ENCODE peak calls at places on chromosomes 2 and 18, in nine cellular contexts. R is right cardiac atrium; F is body of pancreas; A is CD8-positive, alpha-beta memory T cell; X is sigmoid colon; J is A549; P is SJCRH30; L is keratinocyte; E is H9. Z is an unnamed sample. For H3K9me3 and H3K4me1, the result is how much of the 10 kb centered on the place peaks cover.

GRCh38 chr2:61363580-61363979 is 107.3 kb downstream of the USP34 start:
- DNase-seq in R (no peak), F (no peak), A (no peak), X (no peak), J (no peak), P (no peak), L (no peak), E (no peak), Z (no peak)

GRCh38 chr2:3298201-3298600 is 79.4 kb downstream of the EIPR1 start:
- DNase-seq in R (no peak), F (no peak), A (no peak), X (no peak), J (no peak), P (no peak), L (no peak), E (no peak), Z (no peak)

GRCh38 chr2:233244818-233245217 is 6.7 kb upstream of the ATG16L1 start:
- DNase-seq in R (no peak), F (no peak), A (no peak), X (no peak), J (no peak), P (no peak), L (peak), E (no peak), Z (no peak)

GRCh38 chr2:132489150-132489549 is 72.5 kb downstream of the GPR39 start:
- DNase-seq in R (peak), F (no peak), A (no peak), X (no peak), J (no peak), P (peak), L (no peak), E (peak), Z (no peak)

GRCh38 chr2:136129601-136130000 is 11.7 kb upstream of the CXCR4 start:
- DNase-seq in R (no peak), F (no peak), A (peak), X (no peak), J (no peak), P (no peak), L (no peak), E (no peak), Z (peak)

GRCh38 chr2:229137623-229138022 is 133.5 kb downstream of the PID1 start:
- DNase-seq in R (no peak), F (no peak), A (no peak), X (no peak), J (no peak), P (no peak), L (no peak), E (no peak), Z (no peak)

GRCh38 chr2:28296243-28296642 is 96.4 kb upstream of the FOSL2 start:
- DNase-seq in R (no peak), F (no peak), A (no peak), X (no peak), J (peak), P (no peak), L (no peak), E (no peak), Z (no peak)

GRCh38 chr2:121028577-121028976 is 256.4 kb downstream of the TFCP2L1 start:
- DNase-seq in R (no peak), F (no peak), A (no peak), X (no peak), J (no peak), P (no peak), L (no peak), E (no peak), Z (no peak)

GRCh38 chr2:149068225-149068995 is 29.9 kb downstream of the LYPD6B start:
- DNase-seq in R (no peak), F (no peak), A (no peak), X (no peak), J (no peak), P (no peak), L (no peak), E (no peak), Z (no peak)

GRCh38 chr2:5691659-5692529 is at the start of gene SOX11:
- DNase-seq in R (peak), F (peak), A (no peak), X (peak), J (no peak), P (peak), L (no peak), E (peak), Z (no peak)

DNA sequence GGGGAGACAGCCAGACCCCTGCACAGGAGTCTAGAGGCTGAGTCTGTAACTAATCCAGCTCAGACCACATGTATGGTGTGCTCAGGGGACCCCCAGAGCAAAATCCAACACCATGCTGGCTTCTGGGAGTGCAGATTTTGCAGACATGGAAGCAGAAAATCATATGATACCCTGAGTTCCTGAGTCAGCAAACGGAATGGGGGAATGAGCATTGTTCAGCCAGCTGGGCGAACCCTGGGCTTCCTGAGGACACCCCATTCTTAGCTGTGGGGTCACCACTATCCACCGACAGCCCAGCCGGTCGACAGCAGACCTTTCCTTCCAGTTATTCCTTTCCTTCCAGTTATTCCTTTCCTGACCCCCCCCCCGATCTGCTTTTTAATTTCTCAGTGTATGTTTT is 322.9 kb downstream of the GBX2 start:
- DNase-seq in R (no peak), F (no peak), A (no peak), X (no peak), J (no peak), P (no peak), L (no peak), E (no peak), Z (no peak)
- H3K9me3 ChIP-seq in R (under half), F (under half), A (under half), X (under half), J (under half), P (under half), L (under half), E (under half), Z (under half)

DNA sequence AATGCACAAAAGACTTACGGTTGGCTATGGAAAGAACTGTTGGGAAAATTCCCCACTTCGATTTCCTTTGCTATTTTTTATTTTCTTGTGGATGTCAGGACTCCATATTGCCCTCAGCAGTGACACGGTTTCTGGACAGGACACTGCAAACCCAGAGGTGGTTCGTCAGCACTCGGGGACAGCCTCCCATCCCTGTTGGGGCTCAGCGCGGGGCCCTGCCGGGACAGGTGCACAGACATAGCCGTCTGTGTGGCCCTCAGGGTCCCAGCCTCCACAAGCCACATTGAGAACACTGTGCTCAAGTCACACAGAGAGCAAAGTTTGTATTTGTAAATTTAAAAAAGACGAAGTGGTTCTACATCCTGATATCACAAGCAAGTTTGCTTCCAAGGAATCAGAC is 38.7 kb downstream of the MYT1L start:
- DNase-seq in R (no peak), F (no peak), A (no peak), X (no peak), J (no peak), P (no peak), L (no peak), E (no peak), Z (no peak)
- H3K4me1 ChIP-seq in R (under half), F (under half), A (under half), X (under half), J (under half), P (under half), L (under half), E (under half), Z (under half)

DNA sequence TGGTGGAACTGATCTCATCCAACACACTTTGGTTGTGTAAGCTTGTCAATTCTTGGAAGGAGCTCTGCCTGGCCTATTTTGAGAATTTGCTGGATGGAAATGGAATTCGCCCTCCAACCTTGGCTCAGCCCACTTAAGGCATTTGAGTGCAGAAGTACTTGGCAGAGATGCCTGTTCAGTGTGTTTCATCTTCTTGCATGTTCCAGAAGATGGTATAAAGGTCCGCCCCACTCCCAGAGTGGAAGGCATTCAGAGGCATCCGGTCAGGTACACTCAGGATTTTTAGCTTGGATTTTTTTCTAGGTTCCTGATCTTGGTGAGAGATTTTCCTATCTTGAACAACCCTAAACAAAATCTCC is 61.3 kb upstream of the TXNDC2 start:
- DNase-seq in R (peak), F (no peak), A (no peak), X (peak), J (no peak), P (no peak), L (no peak), E (no peak), Z (no peak)
- H3K27ac ChIP-seq in R (peak), F (peak), A (no peak), X (peak), J (peak), P (no peak), L (no peak), E (no peak), Z (no peak)

DNA sequence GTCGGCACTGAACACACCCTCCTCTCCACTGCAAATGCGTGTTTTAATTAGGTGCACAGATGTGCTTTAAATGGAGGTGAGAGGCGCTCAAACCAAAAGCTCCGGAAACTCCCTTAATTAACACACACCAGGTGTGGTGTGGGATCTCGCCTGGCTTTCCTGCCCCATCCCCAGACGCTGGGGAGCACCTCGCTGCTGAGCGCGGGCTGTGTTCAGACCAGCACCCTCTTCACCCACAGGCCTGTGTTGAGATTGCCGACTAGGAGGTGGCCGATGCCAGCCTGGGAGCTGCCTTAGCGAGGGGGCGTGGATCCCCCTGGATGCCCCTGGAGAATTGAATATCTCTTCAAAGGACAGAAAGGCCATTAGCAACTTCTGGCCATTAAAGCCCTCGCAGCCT is 171.7 kb downstream of the MYT1L start:
- DNase-seq in R (no peak), F (no peak), A (no peak), X (no peak), J (no peak), P (no peak), L (no peak), E (no peak), Z (no peak)
- H3K9me3 ChIP-seq in R (under half), F (under half), A (under half), X (under half), J (under half), P (under half), L (under half), E (under half), Z (under half)

DNA sequence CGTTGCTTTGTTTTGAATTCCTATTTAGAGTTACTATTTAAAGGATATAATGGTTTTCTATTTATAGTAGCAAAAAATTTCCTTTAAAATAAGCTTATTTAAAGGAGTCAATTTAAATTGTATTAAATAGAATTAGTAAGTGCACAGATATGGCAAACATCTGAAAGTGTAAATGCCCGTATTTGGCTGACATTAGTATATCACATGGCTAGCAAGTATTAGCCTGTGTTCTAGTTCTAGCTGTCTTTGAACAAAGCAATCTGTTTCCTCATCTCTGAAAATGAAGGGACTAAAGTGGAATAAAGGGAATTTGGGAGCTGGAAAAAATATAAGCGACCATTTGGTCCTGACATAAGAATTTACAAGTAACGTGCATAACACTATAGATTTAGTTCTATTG is 32.2 kb downstream of the PELI1 start:
- DNase-seq in R (no peak), F (no peak), A (no peak), X (no peak), J (no peak), P (no peak), L (no peak), E (no peak), Z (no peak)
- H3K4me1 ChIP-seq in R (under half), F (half or more), A (under half), X (half or more), J (under half), P (under half), L (under half), E (under half), Z (half or more)

DNA sequence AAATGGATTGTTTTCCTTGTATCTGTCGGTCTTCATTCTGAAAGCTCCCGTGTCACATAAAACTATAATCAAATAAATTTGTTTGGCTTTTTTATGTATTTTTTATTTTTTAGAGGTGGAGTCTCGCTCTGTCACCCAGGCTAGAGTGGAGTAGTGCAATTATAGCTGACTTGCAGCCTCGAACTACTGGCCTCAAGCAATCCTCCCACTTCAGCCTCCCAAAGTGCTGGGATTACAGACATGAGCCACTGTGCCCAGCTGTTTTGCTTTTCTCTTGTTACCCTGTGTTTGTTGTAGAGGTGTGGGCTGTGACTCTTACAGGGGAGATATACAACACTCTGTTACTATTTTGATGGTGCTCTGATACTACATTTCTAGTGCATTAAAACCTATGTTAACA is 2.2 kb downstream of the GALM start:
- DNase-seq in R (no peak), F (no peak), A (no peak), X (no peak), J (no peak), P (no peak), L (no peak), E (no peak), Z (no peak)
- H3K27ac ChIP-seq in R (no peak), F (no peak), A (peak), X (no peak), J (no peak), P (no peak), L (no peak), E (no peak), Z (peak)

DNA sequence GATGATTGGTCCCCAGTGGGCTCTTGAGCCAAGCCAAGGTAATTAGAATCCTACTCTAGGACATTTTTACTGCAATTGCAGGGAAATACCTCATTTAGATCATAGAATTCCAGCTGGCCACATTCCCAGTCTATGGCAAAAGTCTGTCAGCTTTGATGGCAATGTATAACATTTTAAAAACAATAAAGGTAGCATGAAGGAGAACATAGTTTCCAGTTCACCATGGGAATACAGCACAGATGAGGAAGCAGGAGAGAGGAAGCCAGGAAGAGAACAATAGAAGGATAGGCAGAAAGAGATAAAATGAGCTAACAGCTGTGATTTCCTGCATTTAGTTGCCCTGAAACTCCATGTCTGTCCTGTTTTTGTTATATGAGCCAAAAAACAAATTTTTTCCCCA is 897.3 kb upstream of the DDX18 start:
- DNase-seq in R (no peak), F (no peak), A (no peak), X (no peak), J (no peak), P (no peak), L (no peak), E (no peak), Z (no peak)
- H3K9me3 ChIP-seq in R (under half), F (under half), A (under half), X (under half), J (under half), P (under half), L (under half), E (under half), Z (under half)

DNA sequence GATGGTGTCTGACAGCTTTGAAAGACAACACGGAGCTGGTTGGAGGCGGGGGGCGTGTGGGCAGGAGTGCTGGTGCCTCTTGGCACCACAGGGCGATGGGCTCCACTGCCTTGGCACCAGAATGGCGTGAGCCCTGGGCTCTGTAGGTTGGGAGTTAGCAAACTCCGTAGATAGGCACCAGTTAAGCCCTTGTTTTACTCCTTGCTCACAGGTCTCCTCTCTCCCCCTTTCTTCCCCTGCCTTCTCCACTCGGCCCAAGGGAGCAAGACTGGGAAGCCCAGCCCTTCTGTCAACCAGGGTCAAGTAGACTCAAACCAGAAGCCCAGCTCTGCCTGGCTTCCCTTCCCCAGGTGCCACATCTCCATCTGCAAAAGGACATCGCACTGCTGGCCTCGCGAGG is 281.7 kb upstream of the ID2 start:
- DNase-seq in R (no peak), F (no peak), A (no peak), X (no peak), J (no peak), P (no peak), L (no peak), E (no peak), Z (no peak)
- H3K4me1 ChIP-seq in R (under half), F (under half), A (under half), X (under half), J (under half), P (under half), L (under half), E (under half), Z (under half)

GRCh38 chr2:71742953-71743601 is 289.7 kb downstream of the DYSF start:
- DNase-seq in R (peak), F (peak), A (no peak), X (peak), J (peak), P (no peak), L (no peak), E (no peak), Z (no peak)
- H3K27ac ChIP-seq in R (no peak), F (no peak), A (peak), X (peak), J (peak), P (no peak), L (no peak), E (no peak), Z (no peak)

GRCh38 chr18:70985948-70986347 is 697.1 kb downstream of the SOCS6 start:
- DNase-seq in R (no peak), F (no peak), A (no peak), X (no peak), J (no peak), P (no peak), L (no peak), E (no peak), Z (no peak)

GRCh38 chr18:70981400-70982140 is 692.7 kb downstream of the SOCS6 start:
- DNase-seq in R (no peak), F (no peak), A (no peak), X (no peak), J (no peak), P (no peak), L (no peak), E (no peak), Z (no peak)

DNA sequence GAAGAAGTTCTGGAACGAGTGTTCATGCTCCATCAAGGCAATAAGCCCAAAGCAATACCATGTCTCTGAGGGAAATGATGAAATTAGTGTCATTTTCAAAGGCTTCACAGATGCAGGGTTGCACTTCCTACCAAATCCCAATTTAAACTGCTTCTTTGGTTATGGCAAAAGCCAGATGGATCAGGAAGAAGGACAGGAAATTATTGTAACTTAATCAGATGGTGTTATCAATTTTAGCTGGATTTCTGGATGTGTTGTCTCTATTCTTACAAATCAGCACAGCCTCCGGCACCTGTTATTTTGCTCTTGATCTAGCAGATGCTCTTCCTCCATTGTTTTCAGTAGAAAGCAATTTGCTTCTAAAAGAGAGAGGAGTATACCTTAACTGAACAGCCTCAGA is 693.4 kb downstream of the SOCS6 start:
- DNase-seq in R (no peak), F (no peak), A (no peak), X (no peak), J (no peak), P (no peak), L (no peak), E (no peak), Z (no peak)
- H3K9me3 ChIP-seq in R (under half), F (under half), A (under half), X (under half), J (under half), P (under half), L (under half), E (under half), Z (under half)

Z was measured in CD4-positive, CD25-positive, alpha-beta regulatory T cell.